ENCODE peak calls at places on chromosomes 16 and 17, in six cellular contexts. One of them, this sample, is unnamed.

GRCh38 chr16:56669005-56669839 is at the start of gene MT1H:
- DNase-seq in suprapubic skin: peak
- DNase-seq in IMR-90: no peak
- DNase-seq in A549: no peak
- DNase-seq in body of pancreas: peak
- DNase-seq in tibial nerve: no peak
- DNase-seq in this sample: no peak

GRCh38 chr16:57405194-57405593 is 627 bp downstream of the CCL17 start:
- DNase-seq in suprapubic skin: no peak
- DNase-seq in IMR-90: no peak
- DNase-seq in A549: no peak
- DNase-seq in body of pancreas: no peak
- DNase-seq in tibial nerve: no peak
- DNase-seq in this sample: no peak

GRCh38 chr16:55559233-55559632 is 7.3 kb upstream of the CAPNS2 start:
- DNase-seq in suprapubic skin: no peak
- DNase-seq in IMR-90: peak
- DNase-seq in A549: no peak
- DNase-seq in body of pancreas: no peak
- DNase-seq in tibial nerve: no peak
- DNase-seq in this sample: no peak

GRCh38 chr16:21666772-21667171 is 3.0 kb downstream of the OTOA start:
- DNase-seq in suprapubic skin: peak
- DNase-seq in IMR-90: no peak
- DNase-seq in A549: no peak
- DNase-seq in body of pancreas: no peak
- DNase-seq in tibial nerve: no peak
- DNase-seq in this sample: no peak

GRCh38 chr17:74875155-74875969 is 2.6 kb upstream of the FDXR start:
- DNase-seq in suprapubic skin: no peak
- DNase-seq in IMR-90: no peak
- DNase-seq in A549: no peak
- DNase-seq in body of pancreas: peak
- DNase-seq in tibial nerve: no peak
- DNase-seq in this sample: no peak

GRCh38 chr16:57614546-57615343 is 13.7 kb upstream of the ADGRG1 start:
- DNase-seq in suprapubic skin: peak
- DNase-seq in IMR-90: no peak
- DNase-seq in A549: no peak
- DNase-seq in body of pancreas: no peak
- DNase-seq in tibial nerve: no peak
- DNase-seq in this sample: no peak

GRCh38 chr16:31754998-31755615 is 118.5 kb upstream of the ZNF267 start:
- DNase-seq in suprapubic skin: no peak
- DNase-seq in IMR-90: no peak
- DNase-seq in A549: peak
- DNase-seq in body of pancreas: no peak
- DNase-seq in tibial nerve: no peak
- DNase-seq in this sample: no peak

GRCh38 chr16:11576427-11577289 is 10.1 kb downstream of the LITAF start:
- DNase-seq in suprapubic skin: no peak
- DNase-seq in IMR-90: no peak
- DNase-seq in A549: peak
- DNase-seq in body of pancreas: no peak
- DNase-seq in tibial nerve: no peak
- DNase-seq in this sample: no peak

GRCh38 chr16:77723108-77723514 is 797 bp downstream of the NUDT7 start:
- DNase-seq in suprapubic skin: no peak
- DNase-seq in IMR-90: peak
- DNase-seq in A549: no peak
- DNase-seq in body of pancreas: peak
- DNase-seq in tibial nerve: peak
- DNase-seq in this sample: no peak

GRCh38 chr17:7477392-7478275 is 1.8 kb downstream of the ZBTB4 start:
- DNase-seq in suprapubic skin: no peak
- DNase-seq in IMR-90: peak
- DNase-seq in A549: peak
- DNase-seq in body of pancreas: peak
- DNase-seq in tibial nerve: no peak
- DNase-seq in this sample: no peak
- TF ChIP-seq POLR2A in suprapubic skin: no peak
- TF ChIP-seq POLR2A in IMR-90: peak
- TF ChIP-seq POLR2A in A549: no peak
- TF ChIP-seq POLR2A in body of pancreas: peak
- TF ChIP-seq POLR2A in tibial nerve: peak
- TF ChIP-seq POLR2A in this sample: peak

GRCh38 chr17:17518951-17519350 is 22.8 kb upstream of the RASD1 start:
- DNase-seq in suprapubic skin: no peak
- DNase-seq in IMR-90: no peak
- DNase-seq in A549: no peak
- DNase-seq in body of pancreas: no peak
- DNase-seq in tibial nerve: no peak
- DNase-seq in this sample: no peak
- TF ChIP-seq POLR2A in suprapubic skin: no peak
- TF ChIP-seq POLR2A in IMR-90: no peak
- TF ChIP-seq POLR2A in A549: no peak
- TF ChIP-seq POLR2A in body of pancreas: no peak
- TF ChIP-seq POLR2A in tibial nerve: no peak
- TF ChIP-seq POLR2A in this sample: no peak

GRCh38 chr16:64077242-64077641 is 1044.6 kb downstream of the CDH11 start:
- DNase-seq in suprapubic skin: no peak
- DNase-seq in IMR-90: no peak
- DNase-seq in A549: no peak
- DNase-seq in body of pancreas: no peak
- DNase-seq in tibial nerve: no peak
- DNase-seq in this sample: no peak
- TF ChIP-seq POLR2A in suprapubic skin: no peak
- TF ChIP-seq POLR2A in IMR-90: no peak
- TF ChIP-seq POLR2A in A549: no peak
- TF ChIP-seq POLR2A in body of pancreas: no peak
- TF ChIP-seq POLR2A in tibial nerve: no peak
- TF ChIP-seq POLR2A in this sample: no peak

GRCh38 chr17:78118801-78119241 is 9.7 kb downstream of the TMC6 start:
- DNase-seq in suprapubic skin: no peak
- DNase-seq in IMR-90: no peak
- DNase-seq in A549: no peak
- DNase-seq in body of pancreas: no peak
- DNase-seq in tibial nerve: no peak
- DNase-seq in this sample: no peak
- TF ChIP-seq POLR2A in suprapubic skin: no peak
- TF ChIP-seq POLR2A in IMR-90: no peak
- TF ChIP-seq POLR2A in A549: no peak
- TF ChIP-seq POLR2A in body of pancreas: no peak
- TF ChIP-seq POLR2A in tibial nerve: no peak
- TF ChIP-seq POLR2A in this sample: no peak

DNA sequence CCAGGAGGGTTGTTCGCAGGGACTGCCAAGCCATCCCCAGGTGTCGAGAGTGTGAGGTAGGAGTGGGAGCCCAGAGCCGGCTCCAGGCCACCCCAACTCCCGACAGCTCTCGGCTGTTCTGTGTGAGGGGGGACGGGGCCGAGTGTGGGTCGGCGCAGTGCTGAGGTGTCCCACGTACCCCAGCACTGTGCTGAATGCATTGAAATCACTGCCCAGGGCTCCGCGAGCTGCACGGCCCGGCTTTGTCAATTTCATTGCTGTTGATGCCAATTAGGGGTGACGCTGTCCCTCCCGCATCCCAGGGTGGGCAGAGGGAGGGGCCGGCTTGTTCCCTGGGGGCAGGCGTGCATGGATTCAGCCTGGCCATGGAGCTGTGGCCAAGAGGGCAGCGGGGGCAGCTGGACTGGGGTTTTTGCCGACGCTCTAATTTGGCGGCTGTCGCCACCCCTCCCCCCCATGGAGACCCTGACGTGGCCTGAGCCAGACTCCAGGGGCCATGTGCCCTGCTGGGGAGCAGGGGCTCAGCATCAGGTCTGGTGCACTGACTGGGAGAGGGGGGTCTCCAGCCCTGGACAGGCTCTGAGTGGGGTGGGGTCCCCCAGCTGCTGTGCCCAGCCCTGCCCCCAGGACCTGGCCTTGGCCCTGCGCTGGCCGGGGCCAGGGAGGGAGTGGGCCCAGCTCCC is 14.3 kb downstream of the CENPX start:
- DNase-seq in suprapubic skin: no peak
- DNase-seq in IMR-90: no peak
- DNase-seq in A549: no peak
- DNase-seq in body of pancreas: no peak
- DNase-seq in tibial nerve: no peak
- DNase-seq in this sample: no peak
- TF ChIP-seq POLR2A in suprapubic skin: no peak
- TF ChIP-seq POLR2A in IMR-90: no peak
- TF ChIP-seq POLR2A in A549: no peak
- TF ChIP-seq POLR2A in body of pancreas: no peak
- TF ChIP-seq POLR2A in tibial nerve: no peak
- TF ChIP-seq POLR2A in this sample: no peak

DNA sequence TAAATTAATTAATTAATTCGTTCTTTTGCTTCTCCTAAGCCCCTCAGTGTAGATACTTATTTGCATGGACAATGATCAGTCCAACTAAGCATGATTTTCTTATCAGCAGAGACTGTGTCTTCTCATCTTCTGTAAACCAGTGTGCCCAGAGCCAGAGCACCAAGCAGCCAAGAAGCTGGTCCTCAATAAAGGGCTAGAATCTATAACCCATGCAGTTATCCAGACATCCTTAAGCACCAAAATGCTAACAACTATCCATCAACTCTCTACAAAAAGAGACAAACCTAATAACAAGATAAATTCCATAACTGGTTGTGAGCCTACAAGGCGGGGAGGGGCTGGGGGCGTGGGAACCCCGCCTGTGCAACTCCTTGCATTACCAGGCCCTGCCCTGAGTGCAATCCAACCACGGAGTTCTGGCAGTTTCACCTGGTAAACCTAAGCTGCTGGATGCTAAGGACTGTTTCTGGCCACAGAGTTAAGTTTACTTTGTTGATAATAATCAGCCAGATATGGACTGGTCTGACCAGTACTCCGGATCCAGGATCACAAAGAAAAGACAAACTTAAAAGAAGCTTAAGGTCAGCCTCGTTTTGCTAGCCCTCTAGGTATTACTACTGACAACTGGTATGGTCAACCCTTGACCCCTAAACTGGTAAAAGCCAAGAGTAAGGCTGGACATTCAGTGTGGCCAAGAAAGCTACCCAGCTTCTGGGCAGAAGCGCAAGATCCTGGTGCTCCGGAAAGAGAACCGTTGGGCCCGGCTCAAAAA is 51.5 kb downstream of the ZFHX3 start:
- DNase-seq in suprapubic skin: no peak
- DNase-seq in IMR-90: no peak
- DNase-seq in A549: no peak
- DNase-seq in body of pancreas: peak
- DNase-seq in tibial nerve: no peak
- DNase-seq in this sample: no peak
- TF ChIP-seq POLR2A in suprapubic skin: no peak
- TF ChIP-seq POLR2A in IMR-90: no peak
- TF ChIP-seq POLR2A in A549: no peak
- TF ChIP-seq POLR2A in body of pancreas: no peak
- TF ChIP-seq POLR2A in tibial nerve: no peak
- TF ChIP-seq POLR2A in this sample: no peak

GRCh38 chr17:47684025-47684424 is 9.9 kb upstream of the TBKBP1 start:
- DNase-seq in suprapubic skin: no peak
- DNase-seq in IMR-90: no peak
- DNase-seq in A549: no peak
- DNase-seq in body of pancreas: no peak
- DNase-seq in tibial nerve: no peak
- DNase-seq in this sample: no peak
- TF ChIP-seq POLR2A in suprapubic skin: no peak
- TF ChIP-seq POLR2A in IMR-90: no peak
- TF ChIP-seq POLR2A in A549: no peak
- TF ChIP-seq POLR2A in body of pancreas: no peak
- TF ChIP-seq POLR2A in tibial nerve: no peak
- TF ChIP-seq POLR2A in this sample: no peak

GRCh38 chr16:68200120-68200783 is 35.7 kb downstream of the ESRP2 start:
- DNase-seq in suprapubic skin: no peak
- DNase-seq in IMR-90: peak
- DNase-seq in A549: peak
- DNase-seq in body of pancreas: no peak
- DNase-seq in tibial nerve: no peak
- DNase-seq in this sample: no peak
- TF ChIP-seq POLR2A in suprapubic skin: no peak
- TF ChIP-seq POLR2A in IMR-90: no peak
- TF ChIP-seq POLR2A in A549: no peak
- TF ChIP-seq POLR2A in body of pancreas: no peak
- TF ChIP-seq POLR2A in tibial nerve: no peak
- TF ChIP-seq POLR2A in this sample: no peak